ENCODE peak calls at places on chromosome 12, in six cellular contexts. N is HepG2, O is A549, T is GM12878, Z is K562, U is endothelial cell of umbilical vein. C is an unnamed sample.

GRCh38 chr12:110379642-110380041 is 23.9 kb downstream of the ANAPC7 start:
- DNase-seq in U (no peak), N (no peak), T (no peak), O (no peak), Z (no peak), C (no peak)

GRCh38 chr12:129049917-129050316 is 196.6 kb downstream of the GLT1D1 start:
- DNase-seq in T (no peak), U (no peak), N (no peak), O (no peak), Z (peak), C (peak)

GRCh38 chr12:34390171-34390841 is 368.0 kb downstream of the ALG10 start:
- DNase-seq in T (no peak), O (no peak), N (no peak), Z (no peak), U (no peak), C (no peak)

GRCh38 chr12:98955284-98955683 is 310.2 kb downstream of the APAF1 start:
- DNase-seq in T (no peak), N (peak), O (peak), U (peak), Z (peak), C (peak)

GRCh38 chr12:95608252-95609033 is 57.2 kb upstream of the USP44 start:
- DNase-seq in Z (no peak), T (no peak), U (peak), O (peak), N (peak), C (no peak)

GRCh38 chr12:94783862-94784261 is 133.5 kb upstream of the TMCC3 start:
- DNase-seq in Z (no peak), U (no peak), T (no peak), O (no peak), N (no peak), C (no peak)

GRCh38 chr12:62282375-62282774 is 22.2 kb downstream of the USP15 start:
- DNase-seq in Z (no peak), O (no peak), T (no peak), N (no peak), U (no peak), C (no peak)

GRCh38 chr12:41407240-41407799 is 219.2 kb downstream of the PDZRN4 start:
- DNase-seq in O (no peak), U (no peak), N (no peak), Z (no peak), T (no peak), C (no peak)

GRCh38 chr12:123686636-123687190 is 15.8 kb downstream of the TCTN2 start:
- DNase-seq in O (no peak), N (no peak), T (no peak), U (no peak), Z (no peak), C (no peak)

GRCh38 chr12:123153906-123154305 is 3.0 kb upstream of the PITPNM2 start:
- DNase-seq in U (no peak), O (no peak), N (no peak), T (no peak), Z (no peak), C (no peak)

GRCh38 chr12:61870658-61871559 is 389.3 kb upstream of the USP15 start:
- DNase-seq in U (no peak), T (no peak), N (no peak), O (no peak), Z (no peak), C (peak)

GRCh38 chr12:121279507-121279915 is 17.0 kb downstream of the CAMKK2 start:
- DNase-seq in U (peak), O (no peak), T (no peak), Z (peak), N (no peak), C (no peak)

GRCh38 chr12:46064548-46064947 is 74.2 kb upstream of the SCAF11 start:
- DNase-seq in U (no peak), O (no peak), Z (no peak), T (no peak), N (no peak), C (no peak)

GRCh38 chr12:57299514-57300016 is 48.6 kb upstream of the STAC3 start:
- DNase-seq in T (no peak), O (no peak), N (no peak), Z (no peak), U (no peak), C (no peak)

GRCh38 chr12:979355-979754 is 11.7 kb upstream of the ERC1 start:
- DNase-seq in T (no peak), U (no peak), N (no peak), Z (no peak), O (no peak), C (no peak)

GRCh38 chr12:13250416-13250815 is 53.9 kb downstream of the EMP1 start:
- DNase-seq in T (no peak), Z (no peak), U (no peak), O (no peak), N (no peak), C (no peak)

GRCh38 chr12:122842505-122843405 is 7.5 kb downstream of the HIP1R start:
- DNase-seq in O (no peak), T (no peak), U (peak), Z (no peak), N (no peak), C (no peak)

GRCh38 chr12:94571556-94571955 is 78.8 kb downstream of the TMCC3 start:
- DNase-seq in Z (no peak), N (peak), T (no peak), U (peak), O (peak), C (peak)

GRCh38 chr12:2844786-2845185 is 10.0 kb upstream of the NRIP2 start:
- DNase-seq in O (no peak), Z (no peak), N (no peak), T (no peak), U (no peak), C (no peak)

GRCh38 chr12:51622564-51622963 is 31.5 kb downstream of the SCN8A start:
- DNase-seq in O (no peak), Z (no peak), T (no peak), N (no peak), U (no peak), C (no peak)

GRCh38 chr12:32002848-32003493 is 43.8 kb downstream of the RESF1 start:
- DNase-seq in N (no peak), T (no peak), U (no peak), Z (no peak), O (no peak), C (no peak)

GRCh38 chr12:19443585-19443984 is 4.3 kb downstream of the AEBP2 start:
- DNase-seq in O (no peak), U (no peak), N (no peak), Z (no peak), T (no peak), C (no peak)

GRCh38 chr12:12734561-12735071 is 17.4 kb downstream of the CDKN1B start:
- DNase-seq in N (no peak), O (no peak), T (no peak), U (no peak), Z (no peak), C (no peak)

GRCh38 chr12:56158926-56159461 is 835 bp downstream of the MYL6 start:
- DNase-seq in O (peak), N (peak), Z (no peak), T (no peak), U (peak), C (peak)
- TF ChIP-seq MYC in O (no peak), N (no peak), Z (no peak), T (no peak), U (no peak), C (no peak)

DNA sequence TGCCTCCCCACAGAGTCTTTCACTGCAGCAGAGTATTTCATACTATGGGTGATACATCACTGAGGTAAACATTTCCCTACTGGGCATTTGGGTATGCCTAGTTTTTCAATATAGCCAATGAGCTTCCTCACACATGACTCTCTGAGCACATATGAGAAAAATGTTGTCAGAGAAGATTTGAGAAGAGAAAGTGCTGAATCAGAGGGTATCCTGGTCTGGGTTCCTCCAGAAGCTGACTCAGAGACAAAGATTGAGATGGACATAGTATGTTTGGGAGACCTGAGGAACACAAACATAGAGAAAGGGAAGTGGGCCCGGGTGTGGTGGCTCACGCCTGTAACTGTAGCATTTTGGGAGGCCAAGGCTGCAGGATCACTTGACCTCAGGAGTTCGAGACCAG is 12.6 kb downstream of the SLC8B1 start:
- DNase-seq in U (no peak), N (no peak), O (no peak), T (no peak), Z (no peak), C (no peak)
- TF ChIP-seq MYC in U (no peak), N (no peak), O (no peak), T (no peak), Z (no peak), C (no peak)

GRCh38 chr12:53048780-53049401 is 974 bp upstream of the TNS2 start:
- DNase-seq in U (peak), O (no peak), T (no peak), N (peak), Z (peak), C (no peak)

GRCh38 chr12:53047221-53048032 is 2.4 kb upstream of the TNS2 start:
- DNase-seq in O (peak), T (no peak), Z (peak), U (peak), N (peak), C (peak)

GRCh38 chr12:53046655-53047220 is 3.1 kb upstream of the TNS2 start:
- DNase-seq in U (peak), O (peak), Z (no peak), N (peak), T (no peak), C (peak)

GRCh38 chr12:53049582-53050318 is at the start of gene TNS2:
- DNase-seq in Z (peak), N (peak), T (no peak), O (no peak), U (peak), C (no peak)

DNA sequence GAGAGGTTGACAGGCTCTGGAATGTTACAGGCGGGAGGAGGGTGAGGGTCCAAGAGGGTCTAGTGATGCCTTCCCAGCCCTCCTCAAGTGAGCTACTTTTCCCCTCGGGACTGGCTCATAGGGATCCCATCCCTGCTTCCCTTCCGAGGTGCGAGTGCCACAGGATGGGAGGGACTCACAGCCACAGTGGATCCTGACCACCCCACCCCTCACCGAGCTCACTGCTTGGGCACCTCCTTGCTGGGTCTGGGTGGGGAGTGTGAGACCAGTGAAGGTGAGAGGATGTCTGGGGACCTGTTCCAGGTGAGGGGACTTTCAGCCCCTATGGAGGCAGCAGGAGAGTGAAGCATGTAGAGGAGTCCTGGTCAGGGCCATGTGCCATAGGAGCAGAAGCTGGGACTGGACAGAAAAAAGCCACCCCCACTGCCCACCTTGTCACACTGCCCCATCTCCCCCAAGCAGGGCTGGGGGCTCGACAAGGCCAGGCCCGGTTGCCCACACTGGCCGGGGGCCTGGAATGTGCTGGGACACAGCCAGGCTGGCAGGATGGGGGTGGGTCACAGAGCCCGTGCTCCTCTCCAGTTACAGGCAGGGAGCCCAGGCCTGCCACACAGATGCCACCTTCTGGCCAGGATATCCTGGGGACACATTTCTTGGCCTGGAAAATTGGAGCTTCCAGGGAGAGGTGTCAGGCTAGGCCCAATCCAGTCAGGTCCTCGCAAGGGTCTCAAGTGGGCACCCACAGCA is 1.7 kb upstream of the TNS2 start:
- DNase-seq in U (peak), N (peak), T (no peak), Z (no peak), O (peak), C (no peak)
- TF ChIP-seq MYC in U (no peak), N (peak), T (no peak), Z (no peak), O (peak), C (no peak)

DNA sequence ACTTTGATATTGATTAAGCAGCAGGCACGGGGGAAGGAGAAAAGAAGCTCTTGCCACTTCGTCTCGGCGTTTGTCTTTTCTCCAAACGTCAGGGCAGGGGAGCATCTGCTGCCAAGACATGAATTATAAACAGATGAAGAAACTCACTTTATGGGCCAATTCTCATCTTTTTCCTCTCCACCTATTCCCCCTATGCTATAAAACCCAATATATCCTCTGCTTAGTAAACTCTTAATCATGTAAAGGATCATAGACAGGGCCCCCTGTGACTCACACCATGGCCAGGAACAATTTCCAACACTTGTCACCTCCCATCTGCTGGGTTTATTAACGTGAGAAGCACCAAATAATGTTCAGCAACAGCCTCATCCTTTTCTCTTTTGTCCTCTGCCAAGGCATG is 1092.1 kb upstream of the TMEM132C start:
- DNase-seq in O (no peak), U (no peak), N (no peak), T (no peak), Z (no peak), C (no peak)
- TF ChIP-seq MYC in O (no peak), U (no peak), N (no peak), T (no peak), Z (no peak), C (no peak)

DNA sequence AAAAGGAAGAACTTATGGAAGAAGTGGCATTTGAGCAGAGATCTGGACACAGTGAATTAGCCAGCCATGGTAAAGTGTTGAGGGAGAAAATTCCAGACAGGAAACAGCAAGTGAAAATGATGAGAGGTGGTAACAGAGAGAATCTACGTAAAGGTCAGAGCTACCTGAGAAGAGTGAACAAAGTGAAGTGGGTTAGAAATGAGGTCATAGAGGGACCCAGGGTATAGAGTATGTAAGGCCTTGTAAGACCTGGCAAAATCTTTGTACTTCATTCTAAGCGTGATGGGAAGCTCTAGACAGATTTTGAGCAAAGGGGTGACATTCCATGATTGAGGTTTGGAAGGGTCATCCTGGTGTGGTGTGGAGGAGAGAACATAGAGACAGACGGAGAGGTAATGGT is 49.3 kb upstream of the LRRK2 start:
- DNase-seq in Z (no peak), U (no peak), T (no peak), N (no peak), O (no peak), C (no peak)
- TF ChIP-seq MYC in Z (no peak), U (no peak), T (no peak), N (no peak), O (no peak), C (no peak)

DNA sequence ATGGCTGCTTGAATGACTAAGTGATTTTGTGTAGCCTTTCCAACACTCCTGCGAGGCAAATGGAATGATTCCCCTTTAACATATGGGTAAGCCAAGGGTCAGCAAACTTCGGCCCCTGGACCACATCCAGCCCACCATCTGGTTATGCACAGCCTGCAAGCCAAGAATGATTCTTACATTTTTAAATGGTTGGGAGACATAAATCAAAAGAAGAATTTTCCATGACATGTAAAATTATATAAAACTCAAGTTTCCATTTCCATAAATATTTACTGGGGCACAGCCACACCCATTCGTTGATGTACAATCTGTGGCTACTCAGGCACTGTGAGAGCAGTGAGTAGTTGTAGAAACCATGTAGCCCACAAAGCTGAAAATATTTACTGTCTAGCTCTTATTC is 9.0 kb downstream of the SLC8B1 start:
- DNase-seq in U (no peak), N (no peak), Z (no peak), T (no peak), O (no peak), C (no peak)
- TF ChIP-seq MYC in U (no peak), N (no peak), Z (no peak), T (no peak), O (no peak), C (no peak)

DNA sequence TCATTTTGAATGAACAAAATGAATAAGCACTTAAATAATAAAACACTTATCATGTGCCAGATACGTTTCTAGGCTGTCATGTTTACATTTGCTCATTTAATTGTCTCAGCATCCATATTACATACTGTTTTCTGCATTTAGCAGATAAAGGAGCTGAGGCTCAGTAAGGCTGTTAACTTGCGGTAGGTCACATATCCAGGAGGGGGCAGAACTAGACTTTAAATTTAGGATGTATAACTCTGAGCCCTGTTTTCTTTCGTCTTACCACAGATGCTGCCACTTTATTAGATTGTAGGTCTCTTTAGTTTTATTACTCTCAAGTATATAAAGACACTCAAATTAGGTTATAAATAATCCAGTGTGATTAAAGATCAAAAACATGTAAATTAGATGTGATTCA is 17.7 kb downstream of the IRAK4 start:
- DNase-seq in Z (no peak), U (peak), T (no peak), N (peak), O (peak), C (peak)
- TF ChIP-seq MYC in Z (no peak), U (no peak), T (no peak), N (no peak), O (no peak), C (no peak)

DNA sequence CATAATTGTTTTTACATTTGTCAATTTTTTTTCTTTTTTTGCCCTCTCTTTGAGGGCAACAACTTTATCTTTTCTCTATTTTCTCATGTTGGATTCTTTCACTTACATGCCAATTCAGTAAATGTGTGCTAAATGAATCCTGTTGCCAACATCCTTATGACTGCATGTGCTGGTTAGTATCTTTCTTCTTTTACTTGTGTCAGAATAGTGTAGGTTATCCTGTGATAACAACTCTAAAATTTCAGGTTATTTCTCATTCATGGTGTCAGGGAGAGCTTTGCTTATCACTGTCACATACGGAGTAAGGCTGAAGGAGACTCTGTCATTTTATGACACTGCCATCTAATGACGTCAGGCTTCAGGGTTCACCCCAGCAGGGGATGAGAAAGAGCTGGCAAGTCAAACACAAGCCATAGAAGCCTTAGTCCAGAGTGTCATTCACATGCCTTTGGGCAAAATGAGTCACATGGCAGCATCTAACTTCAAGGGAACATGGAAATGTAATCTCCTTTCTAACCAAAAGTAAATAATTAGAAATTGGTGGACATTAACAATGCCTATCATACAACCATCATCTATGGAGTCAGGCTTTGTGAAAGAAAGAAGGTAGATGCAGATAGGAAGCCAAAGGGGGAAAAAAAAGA is 242.5 kb upstream of the ATP2B1 start:
- DNase-seq in T (no peak), U (no peak), Z (no peak), N (no peak), O (peak), C (peak)
- TF ChIP-seq MYC in T (no peak), U (no peak), Z (no peak), N (no peak), O (no peak), C (no peak)

DNA sequence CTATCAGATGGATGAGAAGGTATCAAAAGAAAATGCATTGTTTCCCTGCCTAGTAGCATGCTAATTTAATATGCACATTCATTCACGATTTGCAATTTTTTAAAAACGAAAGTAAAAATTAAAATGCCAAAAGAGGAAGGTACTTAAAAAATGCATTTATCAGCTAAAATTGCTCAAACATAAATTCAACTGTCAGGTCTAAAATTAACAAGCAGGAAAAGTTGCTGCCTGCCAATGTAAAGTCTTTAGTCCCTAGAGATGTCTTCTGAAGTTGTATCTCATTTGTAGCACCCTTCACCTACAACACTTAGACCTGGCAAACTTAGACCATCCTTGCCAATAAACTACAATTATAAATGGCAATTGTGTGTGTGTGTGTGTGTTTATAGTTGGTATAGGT is 7.8 kb downstream of the ATF7 start:
- DNase-seq in U (no peak), N (no peak), Z (no peak), O (no peak), T (no peak), C (peak)
- TF ChIP-seq MYC in U (no peak), N (no peak), Z (no peak), O (no peak), T (no peak), C (no peak)

C was measured in NB4.